ENCODE peak calls at places on chromosome 13, in four cellular contexts. C is GM12878, Q is K562, I is HepG2. H is an unnamed sample.

GRCh38 chr13:47794963-47795362 is 206.1 kb downstream of the SUCLA2 start:
- DNase-seq in C (no peak), Q (no peak), I (peak), H (no peak)

GRCh38 chr13:19950374-19950773 is 8.2 kb upstream of the ZMYM2 start:
- DNase-seq in C (no peak), Q (no peak), I (peak), H (no peak)

GRCh38 chr13:88063741-88064140 is 392.6 kb downstream of the SLITRK5 start:
- DNase-seq in C (no peak), Q (no peak), I (no peak), H (no peak)

GRCh38 chr13:99403458-99403971 is 96.3 kb upstream of the GPR183 start:
- DNase-seq in C (no peak), Q (no peak), I (no peak), H (no peak)

GRCh38 chr13:75486146-75486545 is 4.2 kb upstream of the TBC1D4 start:
- DNase-seq in C (no peak), Q (no peak), I (peak), H (no peak)

GRCh38 chr13:75704194-75704941 is 68.2 kb downstream of the LMO7 start:
- DNase-seq in C (no peak), Q (no peak), I (no peak), H (no peak)

GRCh38 chr13:67296511-67296910 is 66.4 kb upstream of the PCDH9 start:
- DNase-seq in C (no peak), Q (no peak), I (no peak), H (no peak)

GRCh38 chr13:102643656-102644055 is 46.9 kb downstream of the TPP2 start:
- DNase-seq in C (no peak), Q (no peak), I (no peak), H (no peak)

GRCh38 chr13:60282708-60283107 is 114.3 kb upstream of the TDRD3 start:
- DNase-seq in C (no peak), Q (no peak), I (no peak), H (no peak)

GRCh38 chr13:80379245-80379644 is 38.3 kb upstream of the SPRY2 start:
- DNase-seq in C (no peak), Q (no peak), I (no peak), H (no peak)

GRCh38 chr13:36428083-36428482 is 4.2 kb upstream of the CCNA1 start:
- DNase-seq in C (no peak), Q (no peak), I (no peak), H (no peak)

GRCh38 chr13:102261809-102262208 is 140.0 kb downstream of the FGF14 start:
- DNase-seq in C (no peak), Q (no peak), I (no peak), H (no peak)

GRCh38 chr13:80086304-80086721 is 254.6 kb downstream of the SPRY2 start:
- DNase-seq in C (no peak), Q (no peak), I (no peak), H (no peak)

GRCh38 chr13:83731113-83731512 is 151.2 kb downstream of the SLITRK1 start:
- DNase-seq in C (no peak), Q (no peak), I (no peak), H (no peak)

GRCh38 chr13:28137556-28137955 is 789 bp upstream of the PAN3 start:
- DNase-seq in C (no peak), Q (no peak), I (no peak), H (no peak)

GRCh38 chr13:43089912-43090498 is 66.6 kb downstream of the DNAJC15 start:
- DNase-seq in C (no peak), Q (no peak), I (no peak), H (no peak)

GRCh38 chr13:91894311-91894710 is 495.9 kb downstream of the GPC5 start:
- DNase-seq in C (no peak), Q (no peak), I (no peak), H (no peak)

GRCh38 chr13:27997904-27998522 is 9.5 kb upstream of the URAD start:
- DNase-seq in C (no peak), Q (peak), I (peak), H (peak)

GRCh38 chr13:107644136-107644535 is 571.2 kb downstream of the LIG4 start:
- DNase-seq in C (no peak), Q (no peak), I (no peak), H (no peak)

GRCh38 chr13:63481334-63481733 is 2065.7 kb upstream of the PCDH20 start:
- DNase-seq in C (no peak), Q (no peak), I (no peak), H (no peak)

GRCh38 chr13:32587014-32587773 is 942 bp downstream of the PDS5B start:
- DNase-seq in C (no peak), Q (peak), I (peak), H (peak)

GRCh38 chr13:86020350-86021002 is 221.3 kb upstream of the SLITRK6 start:
- DNase-seq in C (no peak), Q (no peak), I (no peak), H (no peak)

GRCh38 chr13:43397110-43397509 is 373.7 kb downstream of the DNAJC15 start:
- DNase-seq in C (no peak), Q (no peak), I (no peak), H (no peak)

GRCh38 chr13:51645154-51645650 is 60.9 kb downstream of the WDFY2 start:
- DNase-seq in C (no peak), Q (no peak), I (no peak), H (no peak)

GRCh38 chr13:30276178-30276577 is 31.2 kb downstream of the KATNAL1 start:
- DNase-seq in C (peak), Q (no peak), I (no peak), H (no peak)

GRCh38 chr13:113008841-113009240 is 39.8 kb downstream of the MCF2L start:
- DNase-seq in C (no peak), Q (no peak), I (no peak), H (no peak)

GRCh38 chr13:113004126-113004525 is 35.1 kb downstream of the MCF2L start:
- DNase-seq in C (no peak), Q (no peak), I (no peak), H (no peak)

GRCh38 chr13:113005076-113005865 is 36.3 kb downstream of the MCF2L start:
- DNase-seq in C (no peak), Q (no peak), I (no peak), H (no peak)

GRCh38 chr13:113005997-113006396 is 37.0 kb downstream of the MCF2L start:
- DNase-seq in C (no peak), Q (no peak), I (no peak), H (no peak)

DNA sequence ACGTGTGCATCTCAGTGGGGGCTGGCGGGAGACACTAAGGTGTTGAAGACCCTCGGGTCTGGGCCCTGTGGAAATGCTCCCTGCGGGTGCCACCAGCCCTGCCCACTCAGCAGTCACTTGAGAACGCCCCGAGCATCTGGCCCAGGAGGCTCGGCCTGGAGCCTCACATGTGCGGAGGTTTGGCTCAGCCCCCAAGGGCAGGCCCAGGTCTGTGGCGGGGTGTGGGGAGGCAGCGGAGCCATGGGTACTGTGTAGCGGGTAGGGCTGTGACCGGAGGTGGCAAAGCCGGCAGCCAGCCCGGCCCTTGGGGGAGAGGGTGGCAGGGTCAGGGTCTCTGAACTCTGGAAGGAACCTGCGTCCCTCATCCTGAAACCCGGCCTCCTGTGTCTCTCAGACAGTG is 37.6 kb downstream of the MCF2L start:
- DNase-seq in C (no peak), Q (no peak), I (no peak), H (no peak)
- TF ChIP-seq ETV6 in C (no peak), Q (no peak), I (no peak), H (no peak)

GRCh38 chr13:110445183-110445582 is 116.3 kb downstream of the RAB20 start:
- DNase-seq in C (no peak), Q (no peak), I (no peak), H (no peak)
- TF ChIP-seq CBFB in C (no peak), Q (no peak), I (no peak), H (no peak)

GRCh38 chr13:41694902-41695301 is 237.6 kb downstream of the RGCC start:
- DNase-seq in C (peak), Q (no peak), I (no peak), H (no peak)
- TF ChIP-seq ATF3 in C (no peak), Q (no peak), I (no peak), H (no peak)

DNA sequence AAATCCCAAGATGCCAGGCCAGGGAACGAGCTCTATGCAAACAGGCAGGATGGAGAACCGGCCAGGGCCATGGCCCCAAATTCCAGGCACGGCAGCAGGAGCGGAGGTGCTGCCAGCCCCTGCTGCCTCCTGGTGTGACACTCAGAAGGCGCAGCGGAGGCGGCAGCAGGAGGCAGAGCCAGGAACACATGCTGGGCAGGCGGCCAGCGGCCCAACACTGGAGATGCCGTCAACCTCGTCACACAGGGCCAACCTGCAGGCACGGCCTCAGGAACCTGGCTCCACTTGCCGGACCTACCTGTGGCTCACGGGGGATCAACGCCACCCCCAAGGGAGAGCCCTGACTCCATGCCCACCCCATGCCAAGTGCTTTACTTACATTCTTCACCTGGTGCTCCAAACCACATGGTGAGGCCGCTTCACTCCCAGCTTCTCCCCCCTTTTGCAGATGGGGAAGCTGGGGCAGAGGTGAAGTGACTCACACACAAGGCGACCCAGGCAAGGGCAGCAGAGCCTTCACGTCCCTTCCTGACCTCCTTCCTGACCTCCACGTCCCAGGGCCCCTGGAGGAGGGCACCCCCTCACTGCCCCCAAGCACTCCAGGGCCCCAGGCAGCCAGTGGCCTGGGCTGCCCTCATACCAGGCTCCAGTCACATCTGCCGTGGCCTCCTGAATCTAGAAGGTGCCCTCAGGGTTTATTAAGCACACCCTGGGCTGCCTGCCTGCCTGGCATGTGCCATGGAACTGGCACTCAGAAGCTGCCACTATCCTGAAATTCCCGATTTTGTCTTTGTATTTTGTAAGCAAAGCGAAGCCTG is 43.5 kb downstream of the GGACT start:
- DNase-seq in C (no peak), Q (no peak), I (no peak), H (no peak)
- TF ChIP-seq ETV6 in C (no peak), Q (no peak), I (no peak), H (no peak)

DNA sequence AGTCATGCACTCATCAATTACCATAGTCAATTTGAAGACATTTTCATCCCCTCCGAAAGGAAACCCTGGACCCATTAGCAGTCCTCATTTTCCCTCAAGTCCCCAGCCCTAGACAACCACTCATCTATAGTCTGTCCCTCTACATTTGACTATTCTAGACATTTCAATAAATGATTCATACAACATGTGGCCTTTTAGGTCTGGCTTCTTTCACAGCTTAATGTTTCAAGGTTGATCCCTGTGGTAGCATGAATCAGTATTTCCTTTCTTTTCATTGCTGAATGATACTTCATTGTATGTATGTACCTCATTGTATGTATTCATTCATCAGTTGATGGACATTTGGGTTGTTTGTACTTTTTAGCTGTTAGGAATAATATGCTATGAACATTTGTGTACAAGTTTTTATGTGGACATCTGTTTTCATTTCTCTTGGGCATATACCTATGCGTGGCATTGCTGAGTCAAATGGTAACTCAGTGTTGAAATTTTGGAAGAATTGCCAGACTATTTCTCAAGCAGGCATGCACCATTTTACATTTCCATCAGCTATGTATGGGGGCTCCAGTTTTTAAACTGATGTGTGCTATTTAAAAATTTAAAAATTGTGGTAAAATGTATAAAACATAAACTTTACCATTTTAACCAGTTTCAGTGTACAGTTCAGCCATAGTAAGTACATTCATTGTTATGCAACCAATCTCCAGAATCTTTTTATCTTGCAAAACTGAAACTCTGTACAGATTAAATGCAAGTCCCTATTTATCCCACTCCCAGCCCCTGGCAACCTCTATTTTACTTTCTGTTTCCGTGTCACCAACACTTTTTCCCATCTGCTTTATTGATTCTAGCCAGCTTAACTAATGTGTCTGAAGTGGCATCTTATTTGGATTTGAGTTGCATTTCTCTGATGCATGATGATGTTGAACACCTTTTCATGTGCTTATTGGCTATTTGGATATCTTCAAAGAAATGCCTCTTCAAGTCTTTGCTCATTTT is 18.6 kb downstream of the SPATA13 start:
- DNase-seq in C (no peak), Q (no peak), I (no peak), H (no peak)
- TF ChIP-seq CBFB in C (no peak), Q (no peak), I (no peak), H (no peak)

DNA sequence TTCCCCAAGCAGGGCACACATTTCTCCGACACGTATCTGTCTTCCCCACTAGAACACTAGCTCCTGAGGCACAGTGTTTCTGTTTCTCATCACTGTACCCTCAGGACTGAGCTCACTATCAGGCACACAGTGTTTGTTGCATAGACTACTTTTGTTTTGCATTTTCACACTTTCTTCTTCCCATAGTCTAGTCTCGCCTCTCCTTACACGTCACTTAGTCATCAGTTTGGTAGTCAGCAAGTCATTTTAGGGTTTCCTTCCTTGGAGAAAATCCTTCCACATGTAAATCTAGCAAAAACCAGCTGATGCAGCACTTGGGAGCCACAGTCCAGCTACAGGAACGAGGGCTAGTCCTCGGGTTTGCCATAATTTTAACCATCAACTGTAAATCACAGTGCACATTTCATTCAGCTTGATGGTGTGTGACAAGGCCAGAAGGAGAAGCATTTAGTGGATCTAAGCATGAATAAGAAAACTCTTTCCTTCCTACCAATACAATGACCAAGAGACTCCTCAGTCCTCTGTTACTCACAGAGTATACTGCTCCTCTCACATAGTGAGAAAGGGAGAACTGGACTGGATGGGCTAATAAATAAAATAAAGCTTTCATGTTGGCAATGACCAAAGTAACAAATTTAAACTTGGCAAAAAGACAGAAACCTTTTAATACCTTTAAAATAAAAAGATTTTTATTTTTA is 221.0 kb downstream of the KLF12 start:
- DNase-seq in C (no peak), Q (no peak), I (no peak), H (no peak)
- TF ChIP-seq ATF3 in C (no peak), Q (no peak), I (no peak), H (no peak)

GRCh38 chr13:113669871-113670341 is 2.9 kb downstream of the GRK1 start:
- DNase-seq in C (no peak), Q (no peak), I (no peak), H (peak)
- TF ChIP-seq ETV6 in C (no peak), Q (no peak), I (no peak), H (no peak)

DNA sequence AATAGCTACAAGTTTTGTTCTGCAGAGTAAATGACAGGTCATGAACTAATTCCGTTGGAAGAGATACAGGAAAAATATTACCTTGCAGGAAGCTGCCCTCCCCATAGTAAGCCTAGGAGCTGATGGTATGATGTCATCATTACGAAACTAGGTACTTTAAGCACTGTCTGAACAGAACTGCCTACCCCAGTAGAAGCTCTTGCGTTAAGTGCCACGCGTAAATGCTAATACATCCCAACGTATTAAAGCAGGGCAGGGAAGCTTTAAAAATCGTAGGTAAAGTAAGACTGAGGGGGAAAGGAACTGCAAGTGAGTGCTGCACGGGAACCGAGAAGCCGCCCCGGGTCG is 572 bp downstream of the UGGT2 start:
- DNase-seq in C (peak), Q (peak), I (peak), H (no peak)
- TF ChIP-seq CBFB in C (no peak), Q (no peak), I (no peak), H (no peak)

DNA sequence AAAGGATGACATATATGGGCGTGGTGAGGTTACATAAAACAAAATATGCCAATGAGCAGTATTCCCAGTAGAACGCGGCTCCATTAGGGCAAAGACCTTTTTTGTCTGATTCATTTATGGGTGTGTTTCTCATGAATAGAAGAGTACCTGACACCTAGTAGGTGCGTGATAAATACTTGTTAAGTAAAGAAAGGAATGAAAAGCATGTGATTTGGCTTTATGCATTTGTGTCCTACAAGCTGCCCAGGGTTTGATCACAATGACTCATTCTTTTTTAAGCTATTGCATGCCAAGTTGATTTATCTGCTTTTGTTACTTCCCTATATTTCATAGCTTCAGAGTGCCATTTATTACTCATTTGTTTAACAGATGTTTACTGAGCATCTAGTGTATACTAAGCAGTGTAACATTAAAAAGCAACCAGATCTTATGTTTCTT is 19.1 kb upstream of the KCTD4 start:
- DNase-seq in C (no peak), Q (no peak), I (no peak), H (no peak)
- TF ChIP-seq ATF3 in C (no peak), Q (no peak), I (no peak), H (no peak)

GRCh38 chr13:49348748-49349147 is 95.1 kb downstream of the CAB39L start:
- DNase-seq in C (no peak), Q (no peak), I (no peak), H (peak)

GRCh38 chr13:49353908-49354307 is 90.0 kb downstream of the CAB39L start:
- DNase-seq in C (no peak), Q (no peak), I (no peak), H (no peak)

GRCh38 chr13:49347650-49348385 is 96.0 kb downstream of the CAB39L start:
- DNase-seq in C (no peak), Q (no peak), I (no peak), H (no peak)

GRCh38 chr13:49354719-49355118 is 89.1 kb downstream of the CAB39L start:
- DNase-seq in C (no peak), Q (no peak), I (peak), H (no peak)

DNA sequence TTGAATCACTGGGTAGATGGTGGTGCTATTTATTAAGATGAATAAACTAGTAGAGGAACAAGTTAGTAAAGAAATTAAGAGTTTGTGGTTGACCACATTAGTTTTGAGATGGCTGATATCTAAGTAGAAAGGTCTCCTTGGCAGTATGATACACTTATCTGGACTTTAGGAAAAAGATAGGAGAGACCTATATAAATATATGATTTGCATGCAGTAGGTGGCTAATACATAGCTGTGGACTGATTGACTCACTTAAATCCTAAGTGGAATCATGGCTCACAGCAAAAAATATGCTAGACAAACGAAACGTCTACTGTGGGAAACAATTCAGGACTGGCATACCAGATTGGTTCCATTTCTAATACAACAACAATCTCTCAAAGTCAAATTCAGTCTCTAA is 92.0 kb downstream of the CAB39L start:
- DNase-seq in C (no peak), Q (no peak), I (no peak), H (no peak)
- TF ChIP-seq ETV6 in C (no peak), Q (no peak), I (no peak), H (no peak)

H was measured in WTC11.